ENCODE peak calls at places on chromosomes 13 and 19, in five cellular contexts. One of them, this sample, is unnamed.

GRCh38 chr13:104737713-104738112 is 1671.5 kb upstream of the SLC10A2 start:
- DNase-seq in neural crest cell: no peak
- DNase-seq in BE2C: no peak
- DNase-seq in A549: no peak
- DNase-seq in HFF-Myc: no peak
- DNase-seq in this sample: no peak

GRCh38 chr13:101523154-101523669 is 70.7 kb downstream of the ITGBL1 start:
- DNase-seq in A549: no peak
- DNase-seq in neural crest cell: no peak
- DNase-seq in BE2C: no peak
- DNase-seq in HFF-Myc: no peak
- DNase-seq in this sample: no peak

GRCh38 chr19:5447700-5448311 is 7.4 kb upstream of the ZNRF4 start:
- DNase-seq in HFF-Myc: no peak
- DNase-seq in neural crest cell: no peak
- DNase-seq in A549: no peak
- DNase-seq in BE2C: no peak
- DNase-seq in this sample: no peak

GRCh38 chr13:93244918-93245280 is 18.3 kb downstream of the GPC6 start:
- DNase-seq in BE2C: no peak
- DNase-seq in HFF-Myc: no peak
- DNase-seq in neural crest cell: no peak
- DNase-seq in A549: no peak
- DNase-seq in this sample: no peak

GRCh38 chr13:47903836-47904235 is 97.2 kb downstream of the SUCLA2 start:
- DNase-seq in neural crest cell: no peak
- DNase-seq in A549: no peak
- DNase-seq in BE2C: no peak
- DNase-seq in HFF-Myc: no peak
- DNase-seq in this sample: no peak

GRCh38 chr19:21094347-21095025 is 12.5 kb downstream of the ZNF714 start:
- DNase-seq in A549: no peak
- DNase-seq in HFF-Myc: no peak
- DNase-seq in BE2C: no peak
- DNase-seq in neural crest cell: no peak
- DNase-seq in this sample: no peak

GRCh38 chr19:1747285-1748114 is 5.8 kb upstream of the ONECUT3 start:
- DNase-seq in neural crest cell: no peak
- DNase-seq in A549: peak
- DNase-seq in BE2C: no peak
- DNase-seq in HFF-Myc: peak
- DNase-seq in this sample: no peak

GRCh38 chr13:97344250-97345175 is 89.5 kb upstream of the RAP2A start:
- DNase-seq in neural crest cell: peak
- DNase-seq in HFF-Myc: no peak
- DNase-seq in A549: no peak
- DNase-seq in BE2C: peak
- DNase-seq in this sample: peak

GRCh38 chr13:45142440-45143345 is 22.4 kb downstream of the GTF2F2 start:
- DNase-seq in HFF-Myc: no peak
- DNase-seq in BE2C: no peak
- DNase-seq in neural crest cell: no peak
- DNase-seq in A549: no peak
- DNase-seq in this sample: no peak

GRCh38 chr19:3982701-3983541 is 2.3 kb downstream of the EEF2 start:
- DNase-seq in A549: no peak
- DNase-seq in HFF-Myc: no peak
- DNase-seq in BE2C: no peak
- DNase-seq in neural crest cell: no peak
- DNase-seq in this sample: no peak

GRCh38 chr19:6433663-6434062 is at the start of gene SLC25A41:
- DNase-seq in A549: no peak
- DNase-seq in BE2C: no peak
- DNase-seq in neural crest cell: no peak
- DNase-seq in HFF-Myc: no peak
- DNase-seq in this sample: no peak

GRCh38 chr19:18649371-18650047 is 12.7 kb downstream of the KLHL26 start:
- DNase-seq in A549: no peak
- DNase-seq in BE2C: peak
- DNase-seq in HFF-Myc: no peak
- DNase-seq in neural crest cell: peak
- DNase-seq in this sample: peak

GRCh38 chr19:3699071-3699740 is 1.1 kb downstream of the PIP5K1C start:
- DNase-seq in BE2C: no peak
- DNase-seq in HFF-Myc: no peak
- DNase-seq in neural crest cell: no peak
- DNase-seq in A549: no peak
- DNase-seq in this sample: peak

GRCh38 chr13:112042496-112042895 is 24.5 kb upstream of the SOX1 start:
- DNase-seq in BE2C: no peak
- DNase-seq in neural crest cell: no peak
- DNase-seq in A549: no peak
- DNase-seq in HFF-Myc: no peak
- DNase-seq in this sample: no peak

GRCh38 chr13:112131081-112131739 is 64.3 kb downstream of the SOX1 start:
- DNase-seq in HFF-Myc: no peak
- DNase-seq in BE2C: no peak
- DNase-seq in neural crest cell: no peak
- DNase-seq in A549: no peak
- DNase-seq in this sample: no peak

GRCh38 chr19:11530432-11530831 is 1.5 kb upstream of the ECSIT start:
- DNase-seq in neural crest cell: peak
- DNase-seq in A549: peak
- DNase-seq in HFF-Myc: peak
- DNase-seq in BE2C: peak
- DNase-seq in this sample: peak

GRCh38 chr19:34503546-34504272 is 22.2 kb downstream of the WTIP start:
- DNase-seq in BE2C: no peak
- DNase-seq in A549: no peak
- DNase-seq in neural crest cell: no peak
- DNase-seq in HFF-Myc: no peak
- DNase-seq in this sample: no peak

GRCh38 chr13:35822666-35823065 is 308.5 kb downstream of the DCLK1 start:
- DNase-seq in HFF-Myc: no peak
- DNase-seq in neural crest cell: no peak
- DNase-seq in A549: no peak
- DNase-seq in BE2C: no peak
- DNase-seq in this sample: no peak

GRCh38 chr13:35824395-35824794 is 306.8 kb downstream of the DCLK1 start:
- DNase-seq in BE2C: no peak
- DNase-seq in neural crest cell: no peak
- DNase-seq in A549: no peak
- DNase-seq in HFF-Myc: no peak
- DNase-seq in this sample: no peak

GRCh38 chr13:35814573-35814972 is 316.6 kb downstream of the DCLK1 start:
- DNase-seq in neural crest cell: no peak
- DNase-seq in BE2C: no peak
- DNase-seq in A549: no peak
- DNase-seq in HFF-Myc: no peak
- DNase-seq in this sample: no peak

GRCh38 chr13:35817642-35818576 is 313.3 kb downstream of the DCLK1 start:
- DNase-seq in neural crest cell: no peak
- DNase-seq in HFF-Myc: no peak
- DNase-seq in A549: no peak
- DNase-seq in BE2C: no peak
- DNase-seq in this sample: no peak

GRCh38 chr13:35818577-35819165 is 312.5 kb downstream of the DCLK1 start:
- DNase-seq in neural crest cell: no peak
- DNase-seq in A549: no peak
- DNase-seq in BE2C: no peak
- DNase-seq in HFF-Myc: no peak
- DNase-seq in this sample: no peak
- TF ChIP-seq CTCF in neural crest cell: peak
- TF ChIP-seq CTCF in A549: peak
- TF ChIP-seq CTCF in BE2C: peak
- TF ChIP-seq CTCF in HFF-Myc: peak
- TF ChIP-seq CTCF in this sample: peak

GRCh38 chr13:42041017-42041683 is 7.3 kb upstream of the DGKH start:
- DNase-seq in A549: peak
- DNase-seq in BE2C: peak
- DNase-seq in HFF-Myc: no peak
- DNase-seq in neural crest cell: peak
- DNase-seq in this sample: peak

GRCh38 chr13:42040730-42041016 is 7.8 kb upstream of the DGKH start:
- DNase-seq in HFF-Myc: no peak
- DNase-seq in BE2C: no peak
- DNase-seq in A549: no peak
- DNase-seq in neural crest cell: no peak
- DNase-seq in this sample: no peak

GRCh38 chr13:42038661-42039456 is 9.6 kb upstream of the DGKH start:
- DNase-seq in BE2C: no peak
- DNase-seq in HFF-Myc: no peak
- DNase-seq in neural crest cell: no peak
- DNase-seq in A549: no peak
- DNase-seq in this sample: no peak

GRCh38 chr13:42039946-42040729 is 8.3 kb upstream of the DGKH start:
- DNase-seq in BE2C: peak
- DNase-seq in HFF-Myc: no peak
- DNase-seq in neural crest cell: peak
- DNase-seq in A549: peak
- DNase-seq in this sample: peak

DNA sequence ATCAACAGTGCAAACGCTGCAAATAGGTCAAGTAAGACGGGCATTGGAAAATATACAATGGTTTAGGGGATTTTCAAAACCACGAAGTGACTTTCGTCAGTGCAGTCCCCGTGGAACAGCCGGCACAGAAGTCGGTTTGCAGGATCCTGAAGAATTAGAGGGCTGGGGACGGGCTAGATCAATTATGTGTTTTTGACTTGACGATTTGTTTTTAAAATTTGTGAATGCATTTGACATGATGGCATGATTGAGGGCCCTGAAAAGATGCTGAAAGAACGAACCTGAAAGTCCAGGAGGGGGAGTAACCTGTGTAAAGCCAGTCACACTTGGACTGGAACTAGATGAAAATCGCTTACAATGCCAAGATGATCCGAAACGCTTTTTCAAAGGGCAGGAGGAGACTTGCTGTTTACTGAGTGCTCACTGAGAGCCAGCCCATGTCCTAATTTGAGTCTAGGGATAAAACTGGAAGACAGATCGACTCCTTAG is 8.9 kb upstream of the DGKH start:
- DNase-seq in neural crest cell: no peak
- DNase-seq in HFF-Myc: no peak
- DNase-seq in BE2C: no peak
- DNase-seq in A549: peak
- DNase-seq in this sample: no peak
- TF ChIP-seq CTCF in neural crest cell: peak
- TF ChIP-seq CTCF in HFF-Myc: no peak
- TF ChIP-seq CTCF in BE2C: no peak
- TF ChIP-seq CTCF in A549: no peak
- TF ChIP-seq CTCF in this sample: no peak

DNA sequence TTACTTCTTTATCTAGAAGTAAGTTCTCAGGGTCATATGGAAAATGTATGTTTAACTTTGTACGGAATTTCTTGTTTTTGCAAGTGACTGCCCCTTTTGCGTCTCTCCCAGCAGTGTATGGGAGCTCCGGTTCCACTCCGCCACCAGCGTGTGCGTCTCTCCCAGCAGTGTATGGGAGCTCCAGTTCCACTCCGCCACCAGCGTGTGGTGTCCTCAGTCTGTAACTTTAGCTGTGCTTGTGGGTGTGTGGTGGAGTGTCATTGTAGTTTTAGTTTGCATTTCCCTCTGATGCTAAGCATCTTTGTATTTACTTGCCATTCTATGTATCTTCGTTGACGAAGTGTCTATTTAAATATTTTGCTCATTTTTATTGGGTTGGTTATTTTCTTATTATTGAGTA is 2.4 kb downstream of the CUL4A start:
- DNase-seq in BE2C: peak
- DNase-seq in A549: no peak
- DNase-seq in HFF-Myc: no peak
- DNase-seq in neural crest cell: peak
- DNase-seq in this sample: peak
- TF ChIP-seq CTCF in BE2C: peak
- TF ChIP-seq CTCF in A549: no peak
- TF ChIP-seq CTCF in HFF-Myc: peak
- TF ChIP-seq CTCF in neural crest cell: peak
- TF ChIP-seq CTCF in this sample: peak

GRCh38 chr19:45492137-45492626 is 4.7 kb downstream of the RTN2 start:
- DNase-seq in neural crest cell: no peak
- DNase-seq in A549: no peak
- DNase-seq in HFF-Myc: no peak
- DNase-seq in BE2C: no peak
- DNase-seq in this sample: no peak

GRCh38 chr19:45494261-45494916 is 2.5 kb downstream of the RTN2 start:
- DNase-seq in neural crest cell: no peak
- DNase-seq in A549: no peak
- DNase-seq in HFF-Myc: no peak
- DNase-seq in BE2C: no peak
- DNase-seq in this sample: no peak

GRCh38 chr19:45495178-45495577 is 1.7 kb downstream of the RTN2 start:
- DNase-seq in BE2C: no peak
- DNase-seq in neural crest cell: no peak
- DNase-seq in A549: no peak
- DNase-seq in HFF-Myc: no peak
- DNase-seq in this sample: no peak

GRCh38 chr19:45489216-45489855 is 7.5 kb downstream of the RTN2 start:
- DNase-seq in HFF-Myc: no peak
- DNase-seq in BE2C: no peak
- DNase-seq in neural crest cell: no peak
- DNase-seq in A549: no peak
- DNase-seq in this sample: no peak

DNA sequence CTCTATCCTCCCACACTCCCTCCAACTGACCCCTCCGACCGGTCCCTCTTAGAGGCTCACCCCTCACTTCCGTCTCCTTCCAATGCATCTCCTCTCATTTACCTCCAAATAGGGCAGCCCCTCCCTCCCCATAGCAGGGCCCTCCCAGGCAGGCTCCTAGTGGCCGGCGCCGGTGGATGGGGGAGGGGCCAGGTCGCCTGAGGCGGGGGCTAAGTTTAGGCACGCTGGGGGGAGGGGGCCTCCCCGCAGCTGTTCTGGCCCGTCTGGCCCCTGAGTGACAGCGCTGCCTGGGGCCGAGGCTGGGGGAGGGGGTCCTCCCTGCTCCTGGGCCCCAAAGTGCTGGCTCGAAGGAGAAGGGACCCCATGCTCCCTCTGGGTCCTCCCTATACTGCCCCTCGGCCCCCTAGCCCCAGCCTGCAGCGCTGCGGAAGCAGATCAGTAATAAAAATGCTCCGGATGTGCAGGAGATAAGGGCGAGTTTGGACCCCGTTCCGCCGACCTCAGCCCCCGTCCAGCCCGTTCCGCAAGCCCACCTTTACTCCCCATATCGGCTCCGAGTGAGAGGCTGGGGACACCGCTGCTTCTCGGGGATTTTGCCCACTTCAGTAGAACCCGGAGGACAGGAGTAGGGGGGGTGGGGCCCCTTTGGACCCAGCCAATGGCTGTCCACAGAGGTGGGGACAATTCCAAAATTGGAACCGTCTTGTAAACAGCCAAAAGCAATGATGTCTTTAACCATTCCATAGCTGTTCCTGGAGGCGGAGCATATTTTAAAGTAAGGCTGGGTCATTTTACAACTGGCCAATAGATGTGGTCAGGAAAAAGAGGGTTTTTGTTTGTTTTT is 4.0 kb downstream of the RTN2 start:
- DNase-seq in A549: no peak
- DNase-seq in BE2C: no peak
- DNase-seq in HFF-Myc: no peak
- DNase-seq in neural crest cell: peak
- DNase-seq in this sample: peak
- TF ChIP-seq CTCF in A549: no peak
- TF ChIP-seq CTCF in BE2C: no peak
- TF ChIP-seq CTCF in HFF-Myc: no peak
- TF ChIP-seq CTCF in neural crest cell: no peak
- TF ChIP-seq CTCF in this sample: no peak